ENCODE peak calls at places on chromosomes 11 and 22, in eight cellular contexts. One of them, this sample, is unnamed.

GRCh38 chr11:94196363-94196762 is 67.7 kb downstream of the PANX1 start:
- DNase-seq in MM.1S: no peak
- DNase-seq in endodermal cell: no peak
- DNase-seq in colonic mucosa: no peak
- DNase-seq in neural progenitor cell: no peak
- DNase-seq in DND-41: no peak
- DNase-seq in IMR-90: peak
- DNase-seq in GM23248: peak
- DNase-seq in this sample: no peak

GRCh38 chr11:34792143-34792542 is 124.0 kb downstream of the APIP start:
- DNase-seq in IMR-90: no peak
- DNase-seq in endodermal cell: peak
- DNase-seq in colonic mucosa: no peak
- DNase-seq in neural progenitor cell: peak
- DNase-seq in MM.1S: no peak
- DNase-seq in DND-41: no peak
- DNase-seq in GM23248: no peak
- DNase-seq in this sample: no peak

GRCh38 chr22:23012081-23012622 is 58.2 kb upstream of the GNAZ start:
- DNase-seq in MM.1S: peak
- DNase-seq in colonic mucosa: no peak
- DNase-seq in DND-41: peak
- DNase-seq in GM23248: no peak
- DNase-seq in endodermal cell: no peak
- DNase-seq in IMR-90: no peak
- DNase-seq in neural progenitor cell: no peak
- DNase-seq in this sample: no peak

GRCh38 chr11:88402192-88402715 is 64.7 kb upstream of the CTSC start:
- DNase-seq in endodermal cell: no peak
- DNase-seq in MM.1S: no peak
- DNase-seq in GM23248: peak
- DNase-seq in neural progenitor cell: peak
- DNase-seq in IMR-90: peak
- DNase-seq in DND-41: no peak
- DNase-seq in colonic mucosa: no peak
- DNase-seq in this sample: peak

GRCh38 chr11:112625816-112626215 is 335.4 kb upstream of the NCAM1 start:
- DNase-seq in IMR-90: no peak
- DNase-seq in endodermal cell: no peak
- DNase-seq in MM.1S: no peak
- DNase-seq in neural progenitor cell: peak
- DNase-seq in colonic mucosa: no peak
- DNase-seq in GM23248: no peak
- DNase-seq in DND-41: no peak
- DNase-seq in this sample: no peak

GRCh38 chr11:11857769-11858168 is 16.0 kb downstream of the USP47 start:
- DNase-seq in MM.1S: no peak
- DNase-seq in GM23248: no peak
- DNase-seq in IMR-90: no peak
- DNase-seq in endodermal cell: no peak
- DNase-seq in colonic mucosa: no peak
- DNase-seq in neural progenitor cell: no peak
- DNase-seq in DND-41: no peak
- DNase-seq in this sample: no peak

GRCh38 chr11:36116161-36116560 is 172.3 kb downstream of the LDLRAD3 start:
- DNase-seq in GM23248: no peak
- DNase-seq in endodermal cell: no peak
- DNase-seq in DND-41: no peak
- DNase-seq in colonic mucosa: no peak
- DNase-seq in MM.1S: no peak
- DNase-seq in IMR-90: no peak
- DNase-seq in neural progenitor cell: no peak
- DNase-seq in this sample: no peak

GRCh38 chr22:41288245-41288946 is 2.4 kb upstream of the RANGAP1 start:
- DNase-seq in GM23248: peak
- DNase-seq in DND-41: no peak
- DNase-seq in colonic mucosa: peak
- DNase-seq in endodermal cell: peak
- DNase-seq in neural progenitor cell: no peak
- DNase-seq in MM.1S: no peak
- DNase-seq in IMR-90: peak
- DNase-seq in this sample: peak

GRCh38 chr11:114259551-114259983 is 36.6 kb upstream of the NNMT start:
- DNase-seq in GM23248: no peak
- DNase-seq in IMR-90: no peak
- DNase-seq in colonic mucosa: no peak
- DNase-seq in DND-41: no peak
- DNase-seq in neural progenitor cell: no peak
- DNase-seq in endodermal cell: no peak
- DNase-seq in MM.1S: no peak
- DNase-seq in this sample: no peak

GRCh38 chr22:32999039-32999861 is 58.9 kb downstream of the SYN3 start:
- DNase-seq in IMR-90: no peak
- DNase-seq in MM.1S: no peak
- DNase-seq in neural progenitor cell: no peak
- DNase-seq in endodermal cell: no peak
- DNase-seq in colonic mucosa: no peak
- DNase-seq in GM23248: no peak
- DNase-seq in DND-41: no peak
- DNase-seq in this sample: no peak

GRCh38 chr11:85407648-85408047 is 219.5 kb downstream of the DLG2 start:
- DNase-seq in IMR-90: no peak
- DNase-seq in endodermal cell: no peak
- DNase-seq in GM23248: no peak
- DNase-seq in MM.1S: no peak
- DNase-seq in neural progenitor cell: no peak
- DNase-seq in DND-41: no peak
- DNase-seq in colonic mucosa: no peak
- DNase-seq in this sample: no peak

GRCh38 chr11:104736503-104736902 is 161.8 kb downstream of the CASP12 start:
- DNase-seq in endodermal cell: no peak
- DNase-seq in neural progenitor cell: no peak
- DNase-seq in colonic mucosa: no peak
- DNase-seq in DND-41: no peak
- DNase-seq in IMR-90: no peak
- DNase-seq in GM23248: no peak
- DNase-seq in MM.1S: no peak
- DNase-seq in this sample: no peak

GRCh38 chr11:70504246-70505020 is 106.1 kb downstream of the CTTN start:
- DNase-seq in MM.1S: no peak
- DNase-seq in GM23248: no peak
- DNase-seq in colonic mucosa: no peak
- DNase-seq in neural progenitor cell: no peak
- DNase-seq in DND-41: no peak
- DNase-seq in IMR-90: no peak
- DNase-seq in endodermal cell: no peak
- DNase-seq in this sample: no peak

DNA sequence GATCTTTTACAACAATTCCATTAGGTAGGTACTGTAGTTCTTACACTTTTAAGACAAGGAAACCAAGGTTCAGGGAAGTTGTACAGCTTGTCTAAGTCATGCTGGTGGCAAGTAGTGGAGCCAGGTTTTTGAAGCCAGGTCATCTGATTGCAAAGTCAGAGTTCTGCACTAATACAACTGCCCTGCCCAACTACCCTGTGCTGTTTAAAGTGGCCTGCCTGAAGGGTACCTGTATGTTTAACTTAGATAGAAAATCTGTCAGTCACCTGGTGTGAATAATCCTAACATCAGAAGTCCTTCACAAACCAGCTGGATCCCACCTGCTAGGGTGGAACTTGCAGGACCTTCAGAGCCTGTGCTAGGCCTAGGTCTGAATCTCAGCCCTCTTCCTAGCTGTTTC is 44.2 kb downstream of the ARFGAP2 start:
- DNase-seq in endodermal cell: peak
- DNase-seq in neural progenitor cell: no peak
- DNase-seq in colonic mucosa: no peak
- DNase-seq in MM.1S: no peak
- DNase-seq in GM23248: no peak
- DNase-seq in IMR-90: no peak
- DNase-seq in DND-41: no peak
- DNase-seq in this sample: no peak
- H3K9ac ChIP-seq in endodermal cell: no peak
- H3K9ac ChIP-seq in neural progenitor cell: no peak
- H3K9ac ChIP-seq in colonic mucosa: no peak
- H3K9ac ChIP-seq in MM.1S: no peak
- H3K9ac ChIP-seq in GM23248: no peak
- H3K9ac ChIP-seq in IMR-90: no peak
- H3K9ac ChIP-seq in DND-41: no peak
- H3K9ac ChIP-seq in this sample: no peak

GRCh38 chr11:48095779-48096470 is 115.6 kb downstream of the PTPRJ start:
- DNase-seq in MM.1S: no peak
- DNase-seq in DND-41: no peak
- DNase-seq in colonic mucosa: no peak
- DNase-seq in IMR-90: no peak
- DNase-seq in neural progenitor cell: no peak
- DNase-seq in endodermal cell: no peak
- DNase-seq in GM23248: peak
- DNase-seq in this sample: peak

GRCh38 chr11:48099916-48100446 is 116.6 kb upstream of the OR4B1 start:
- DNase-seq in colonic mucosa: no peak
- DNase-seq in DND-41: no peak
- DNase-seq in neural progenitor cell: no peak
- DNase-seq in MM.1S: no peak
- DNase-seq in IMR-90: no peak
- DNase-seq in GM23248: no peak
- DNase-seq in endodermal cell: no peak
- DNase-seq in this sample: no peak

GRCh38 chr11:48096588-48097525 is 116.5 kb downstream of the PTPRJ start:
- DNase-seq in neural progenitor cell: no peak
- DNase-seq in colonic mucosa: no peak
- DNase-seq in MM.1S: no peak
- DNase-seq in IMR-90: peak
- DNase-seq in GM23248: no peak
- DNase-seq in DND-41: no peak
- DNase-seq in endodermal cell: peak
- DNase-seq in this sample: no peak

GRCh38 chr11:48101044-48101733 is 115.4 kb upstream of the OR4B1 start:
- DNase-seq in endodermal cell: no peak
- DNase-seq in colonic mucosa: no peak
- DNase-seq in IMR-90: no peak
- DNase-seq in neural progenitor cell: no peak
- DNase-seq in DND-41: no peak
- DNase-seq in GM23248: no peak
- DNase-seq in MM.1S: no peak
- DNase-seq in this sample: no peak

DNA sequence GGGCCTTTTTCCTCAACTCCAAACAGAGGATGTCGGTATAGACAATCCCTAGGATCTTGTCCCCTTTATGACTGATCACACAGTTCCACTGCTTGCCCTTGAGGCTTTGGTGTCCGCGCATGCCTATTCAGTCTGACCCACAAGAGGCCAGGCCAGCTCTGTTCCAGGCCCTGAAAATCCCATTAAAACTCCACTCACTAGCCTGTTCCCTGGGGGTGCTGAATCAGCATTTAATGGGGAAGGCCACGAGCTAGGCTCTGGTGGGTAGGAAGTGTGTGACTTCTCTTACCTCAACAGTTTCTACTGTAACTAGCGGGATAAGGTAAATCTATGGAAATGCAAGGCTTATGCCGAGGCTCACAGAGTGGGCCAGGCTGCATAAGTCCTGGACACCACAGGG is 117.7 kb downstream of the PTPRJ start:
- DNase-seq in neural progenitor cell: no peak
- DNase-seq in DND-41: no peak
- DNase-seq in GM23248: no peak
- DNase-seq in endodermal cell: no peak
- DNase-seq in IMR-90: no peak
- DNase-seq in MM.1S: no peak
- DNase-seq in colonic mucosa: no peak
- DNase-seq in this sample: no peak
- H3K9ac ChIP-seq in neural progenitor cell: no peak
- H3K9ac ChIP-seq in DND-41: no peak
- H3K9ac ChIP-seq in GM23248: no peak
- H3K9ac ChIP-seq in endodermal cell: no peak
- H3K9ac ChIP-seq in IMR-90: no peak
- H3K9ac ChIP-seq in MM.1S: no peak
- H3K9ac ChIP-seq in colonic mucosa: no peak
- H3K9ac ChIP-seq in this sample: no peak

GRCh38 chr22:37639070-37639760 is at the start of gene SH3BP1:
- DNase-seq in IMR-90: no peak
- DNase-seq in endodermal cell: peak
- DNase-seq in colonic mucosa: peak
- DNase-seq in DND-41: peak
- DNase-seq in neural progenitor cell: peak
- DNase-seq in MM.1S: peak
- DNase-seq in GM23248: peak
- DNase-seq in this sample: peak
- H3K9ac ChIP-seq in IMR-90: peak
- H3K9ac ChIP-seq in endodermal cell: peak
- H3K9ac ChIP-seq in colonic mucosa: peak
- H3K9ac ChIP-seq in DND-41: peak
- H3K9ac ChIP-seq in neural progenitor cell: peak
- H3K9ac ChIP-seq in MM.1S: peak
- H3K9ac ChIP-seq in GM23248: peak
- H3K9ac ChIP-seq in this sample: peak

GRCh38 chr22:38221407-38221806 is 19.6 kb downstream of the MAFF start:
- DNase-seq in DND-41: no peak
- DNase-seq in endodermal cell: no peak
- DNase-seq in colonic mucosa: no peak
- DNase-seq in MM.1S: no peak
- DNase-seq in GM23248: no peak
- DNase-seq in neural progenitor cell: no peak
- DNase-seq in IMR-90: no peak
- DNase-seq in this sample: no peak

GRCh38 chr22:38218661-38219331 is 17.0 kb downstream of the MAFF start:
- DNase-seq in endodermal cell: peak
- DNase-seq in MM.1S: peak
- DNase-seq in DND-41: no peak
- DNase-seq in neural progenitor cell: peak
- DNase-seq in GM23248: peak
- DNase-seq in colonic mucosa: peak
- DNase-seq in IMR-90: peak
- DNase-seq in this sample: peak

GRCh38 chr22:38220163-38220562 is 18.4 kb downstream of the MAFF start:
- DNase-seq in DND-41: no peak
- DNase-seq in colonic mucosa: no peak
- DNase-seq in MM.1S: no peak
- DNase-seq in IMR-90: no peak
- DNase-seq in endodermal cell: peak
- DNase-seq in GM23248: peak
- DNase-seq in neural progenitor cell: no peak
- DNase-seq in this sample: no peak

GRCh38 chr22:38220653-38221386 is 19.0 kb downstream of the MAFF start:
- DNase-seq in neural progenitor cell: no peak
- DNase-seq in IMR-90: no peak
- DNase-seq in DND-41: no peak
- DNase-seq in colonic mucosa: no peak
- DNase-seq in GM23248: no peak
- DNase-seq in MM.1S: no peak
- DNase-seq in endodermal cell: no peak
- DNase-seq in this sample: no peak

DNA sequence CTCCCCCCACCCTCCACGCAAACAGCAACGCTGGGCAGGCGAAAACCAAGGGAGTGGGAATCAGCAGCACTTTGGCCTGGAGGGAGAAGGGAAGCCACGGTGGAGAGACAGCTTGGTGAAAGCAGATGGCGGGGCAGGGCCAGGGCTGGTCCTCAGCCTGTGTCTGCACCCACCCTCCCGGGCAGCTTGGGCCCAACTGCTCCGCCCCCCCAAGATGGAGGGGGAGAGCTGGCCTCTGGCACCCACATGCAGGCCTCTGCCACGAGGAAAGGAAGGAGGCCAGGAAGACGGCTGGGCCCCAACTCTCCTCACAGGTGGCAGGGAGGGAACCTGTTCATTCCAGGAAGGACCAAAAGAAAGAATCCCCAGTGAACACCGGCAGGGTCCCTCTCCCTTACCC is 17.9 kb downstream of the MAFF start:
- DNase-seq in neural progenitor cell: no peak
- DNase-seq in colonic mucosa: no peak
- DNase-seq in GM23248: no peak
- DNase-seq in endodermal cell: peak
- DNase-seq in MM.1S: no peak
- DNase-seq in DND-41: no peak
- DNase-seq in IMR-90: no peak
- DNase-seq in this sample: no peak
- H3K9ac ChIP-seq in neural progenitor cell: no peak
- H3K9ac ChIP-seq in colonic mucosa: peak
- H3K9ac ChIP-seq in GM23248: peak
- H3K9ac ChIP-seq in endodermal cell: no peak
- H3K9ac ChIP-seq in MM.1S: no peak
- H3K9ac ChIP-seq in DND-41: no peak
- H3K9ac ChIP-seq in IMR-90: no peak
- H3K9ac ChIP-seq in this sample: peak